ENCODE peak calls at places on chromosomes 7 and 10, in four cellular contexts. P is astrocyte, U is sigmoid colon, V is AG04450. A is an unnamed sample. For H3K27me3, the result is how much of the 10 kb centered on the place peaks cover.

GRCh38 chr7:35753761-35754603 is 46.9 kb upstream of the SEPTIN7 start:
- DNase-seq in U (peak), P (peak), V (no peak), A (no peak)

GRCh38 chr10:48796846-48797245 is 112.2 kb downstream of the WDFY4 start:
- DNase-seq in V (no peak), U (no peak), P (no peak), A (no peak)

GRCh38 chr7:99142727-99143521 is 984 bp downstream of the SMURF1 start:
- DNase-seq in V (peak), U (peak), P (peak), A (peak)

GRCh38 chr10:13066527-13066926 is 33.4 kb upstream of the OPTN start:
- DNase-seq in U (no peak), P (no peak), V (no peak), A (no peak)

GRCh38 chr7:76074972-76075370 is 27.1 kb downstream of the MDH2 start:
- DNase-seq in P (peak), U (no peak), V (no peak), A (no peak)

GRCh38 chr7:152462995-152463713 is 27.4 kb upstream of the KMT2C start:
- DNase-seq in P (peak), U (no peak), V (peak), A (no peak)

GRCh38 chr10:84822926-84823325 is 494.5 kb downstream of the CCSER2 start:
- DNase-seq in V (no peak), U (no peak), P (no peak), A (peak)

GRCh38 chr7:27617651-27618381 is 44.9 kb downstream of the HIBADH start:
- DNase-seq in U (no peak), V (no peak), P (no peak), A (no peak)

GRCh38 chr10:73812662-73813061 is 1.3 kb upstream of the NDST2 start:
- DNase-seq in V (no peak), U (no peak), P (no peak), A (no peak)

GRCh38 chr7:149558149-149558861 is 60.7 kb upstream of the ZNF746 start:
- DNase-seq in V (peak), P (peak), U (no peak), A (no peak)

GRCh38 chr10:110147961-110148360 is 59.4 kb upstream of the MXI1 start:
- DNase-seq in P (no peak), V (no peak), U (no peak), A (no peak)

GRCh38 chr10:55500931-55501559 is 700.0 kb upstream of the PCDH15 start:
- DNase-seq in V (no peak), P (peak), U (no peak), A (peak)

GRCh38 chr7:109997837-109998236 is 1093.1 kb upstream of the LRRN3 start:
- DNase-seq in V (no peak), U (no peak), P (no peak), A (no peak)

GRCh38 chr10:119457966-119458766 is 84.4 kb downstream of the RGS10 start:
- DNase-seq in P (no peak), V (no peak), U (no peak), A (no peak)

GRCh38 chr10:28411648-28412047 is 108.8 kb upstream of the MPP7 start:
- DNase-seq in U (no peak), P (no peak), V (no peak), A (no peak)

GRCh38 chr7:158362912-158363905 is 224.4 kb downstream of the PTPRN2 start:
- DNase-seq in U (peak), V (no peak), P (no peak), A (no peak)

GRCh38 chr10:88095291-88095721 is 231.9 kb downstream of the PTEN start:
- DNase-seq in U (no peak), V (peak), P (peak), A (no peak)

GRCh38 chr7:69373171-69374035 is 224.9 kb upstream of the AUTS2 start:
- DNase-seq in V (no peak), P (peak), U (no peak), A (no peak)

GRCh38 chr7:37160656-37161055 is 288.0 kb downstream of the ELMO1 start:
- DNase-seq in U (no peak), V (no peak), P (no peak), A (no peak)

GRCh38 chr7:44101966-44102845 is 1.9 kb upstream of the AEBP1 start:
- DNase-seq in V (no peak), P (peak), U (peak), A (no peak)

GRCh38 chr7:76008156-76008687 is 13.8 kb upstream of the TMEM120A start:
- DNase-seq in U (peak), V (no peak), P (no peak), A (no peak)

GRCh38 chr10:89064764-89065163 is 74.2 kb downstream of the FAS start:
- DNase-seq in V (no peak), P (peak), U (no peak), A (no peak)

GRCh38 chr10:122077311-122077875 is 88.4 kb downstream of the TACC2 start:
- DNase-seq in V (no peak), U (no peak), P (no peak), A (no peak)

GRCh38 chr10:67921065-67921464 is 36.6 kb downstream of the SIRT1 start:
- DNase-seq in P (no peak), V (no peak), U (no peak), A (no peak)

GRCh38 chr7:99551329-99551728 is 585 bp downstream of the FAM200A start:
- DNase-seq in P (no peak), V (no peak), U (no peak), A (no peak)

GRCh38 chr7:39605087-39605486 is 18.3 kb upstream of the RALA start:
- DNase-seq in P (peak), V (no peak), U (no peak), A (no peak)

GRCh38 chr10:815338-816104 is 116.0 kb downstream of the LARP4B start:
- DNase-seq in V (no peak), U (no peak), P (no peak), A (no peak)

DNA sequence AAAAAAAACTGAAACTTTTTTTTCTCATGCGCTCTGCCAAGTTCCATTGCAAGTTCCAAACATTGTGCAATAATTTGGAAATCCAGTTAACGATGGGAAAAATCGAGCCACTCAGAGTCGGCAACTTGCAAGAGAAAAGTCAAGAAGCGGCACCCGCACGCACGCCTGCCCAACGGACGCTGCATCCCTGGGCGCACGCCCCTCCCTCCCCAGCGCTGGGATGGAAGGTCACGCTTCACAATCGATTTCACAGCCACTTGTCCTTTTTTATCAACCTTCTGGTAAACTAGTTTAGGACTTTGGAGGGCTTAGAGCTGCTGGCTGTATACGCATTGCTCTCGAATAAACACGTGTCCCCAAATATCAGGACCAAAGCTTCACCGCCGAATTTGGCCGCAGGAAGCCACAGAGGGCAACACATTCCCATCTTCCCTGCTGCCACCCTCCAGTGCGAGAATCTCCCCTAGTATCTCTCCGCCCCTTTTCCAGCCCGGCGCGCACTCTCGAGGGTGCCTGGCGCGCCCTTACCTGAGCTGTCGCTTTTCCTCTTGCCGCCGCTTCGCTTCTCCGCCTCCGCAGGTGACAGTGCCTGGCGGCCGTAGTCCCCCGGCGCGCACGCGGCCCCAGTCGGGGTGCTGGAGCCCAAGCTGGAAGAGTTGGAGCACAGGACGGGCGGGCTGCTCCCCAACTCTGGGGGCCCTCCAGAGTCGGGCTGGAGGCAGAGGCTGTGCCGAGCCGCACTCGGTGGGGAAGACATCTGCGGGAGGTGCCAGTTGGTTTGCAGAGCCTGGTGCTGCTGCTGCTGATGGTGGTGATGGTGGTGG is 913 bp downstream of the MEOX2 start:
- DNase-seq in P (peak), U (peak), V (peak), A (no peak)
- H3K27me3 ChIP-seq in P (half or more), U (half or more), V (under half), A (under half)

DNA sequence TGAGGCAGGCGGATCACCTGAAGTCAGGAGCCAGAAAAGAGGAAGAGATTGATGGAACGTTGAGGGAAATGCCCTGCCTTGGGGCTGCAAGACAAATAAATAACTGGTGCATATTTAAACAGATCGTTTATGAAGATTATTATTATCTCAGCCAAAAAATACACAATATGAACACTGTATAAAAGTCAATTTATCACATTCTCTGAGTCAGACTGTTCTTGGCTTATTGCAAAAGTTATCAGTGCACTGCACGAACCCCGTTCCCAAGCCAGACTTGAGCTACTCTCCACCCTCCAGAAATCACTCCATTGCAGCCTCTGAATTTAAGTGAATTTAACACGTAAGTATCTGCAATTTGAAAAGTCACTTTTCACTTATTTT is 1.6 kb downstream of the DNMBP start:
- DNase-seq in U (peak), V (no peak), P (peak), A (no peak)
- H3K4me3 ChIP-seq in U (peak), V (peak), P (peak), A (peak)

GRCh38 chr7:28626629-28627262 is 214.4 kb downstream of the CREB5 start:
- DNase-seq in P (peak), V (no peak), U (no peak), A (no peak)
- TF ChIP-seq CTCF in P (peak), V (peak), U (peak), A (peak)

GRCh38 chr7:1225462-1226154 is 7.1 kb upstream of the UNCX start:
- DNase-seq in V (no peak), U (no peak), P (no peak), A (no peak)
- H3K27me3 ChIP-seq in V (half or more), U (half or more), P (half or more), A (half or more)

GRCh38 chr7:123499211-123499968 is 35.0 kb downstream of the IQUB start:
- DNase-seq in V (no peak), U (no peak), P (peak), A (no peak)

GRCh38 chr7:123500878-123501489 is 33.4 kb downstream of the IQUB start:
- DNase-seq in P (no peak), U (no peak), V (no peak), A (no peak)

GRCh38 chr7:123502216-123502615 is 32.2 kb downstream of the IQUB start:
- DNase-seq in P (no peak), U (no peak), V (no peak), A (no peak)

GRCh38 chr7:123505221-123505620 is 29.2 kb downstream of the IQUB start:
- DNase-seq in V (no peak), U (no peak), P (no peak), A (no peak)
- H3K4me3 ChIP-seq in V (no peak), U (no peak), P (no peak), A (no peak)

GRCh38 chr10:124019886-124020797 is 73.3 kb downstream of the CHST15 start:
- DNase-seq in V (no peak), U (no peak), P (no peak), A (no peak)

GRCh38 chr10:124016795-124017375 is 76.5 kb downstream of the CHST15 start:
- DNase-seq in V (no peak), U (no peak), P (no peak), A (no peak)

GRCh38 chr10:124015991-124016390 is 77.4 kb downstream of the CHST15 start:
- DNase-seq in P (no peak), V (no peak), U (no peak), A (no peak)

GRCh38 chr10:124018886-124019525 is 74.4 kb downstream of the CHST15 start:
- DNase-seq in V (no peak), P (no peak), U (no peak), A (no peak)

DNA sequence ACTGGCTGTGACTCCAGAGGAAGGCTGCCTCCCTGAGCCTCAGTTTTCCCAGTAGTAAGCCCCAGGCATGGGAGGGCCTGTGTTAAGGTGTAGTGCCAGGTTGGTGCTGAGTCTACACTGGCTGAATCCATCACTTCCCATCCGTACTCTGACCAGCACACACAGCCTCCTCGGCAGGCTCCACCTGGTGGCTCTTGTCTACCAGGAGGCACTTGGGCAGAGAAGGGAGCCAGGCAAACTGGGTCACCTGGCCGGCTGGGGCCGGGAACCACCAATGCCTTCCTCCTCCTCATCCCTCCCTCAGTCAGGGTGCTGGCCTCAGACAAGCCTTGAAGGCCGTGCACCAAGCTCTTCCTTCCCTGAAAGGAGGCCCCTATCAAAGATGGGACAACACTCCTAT is 75.7 kb downstream of the CHST15 start:
- DNase-seq in P (no peak), U (no peak), V (no peak), A (no peak)
- TF ChIP-seq CTCF in P (no peak), U (no peak), V (no peak), A (no peak)